ENCODE peak calls at places on chromosomes 3 and 15, in six cellular contexts. K, Z, F, N, U and X are unnamed samples.

GRCh38 chr3:25289663-25290062 is 138.4 kb upstream of the RARB start:
- DNase-seq in K (no peak), Z (no peak), F (no peak), N (no peak), U (no peak), X (no peak)

GRCh38 chr3:150370129-150370602 is 37.9 kb upstream of the TSC22D2 start:
- DNase-seq in K (no peak), Z (peak), F (peak), N (peak), U (no peak), X (peak)

GRCh38 chr15:66993874-66994696 is 71.3 kb upstream of the SMAD3 start:
- DNase-seq in K (peak), Z (no peak), F (peak), N (no peak), U (no peak), X (no peak)

GRCh38 chr3:134370611-134371451 is 3.4 kb downstream of the AMOTL2 start:
- DNase-seq in K (no peak), Z (no peak), F (no peak), N (no peak), U (no peak), X (no peak)

GRCh38 chr3:127387556-127388153 is 99.8 kb upstream of the PRR20G start:
- DNase-seq in K (no peak), Z (no peak), F (no peak), N (no peak), U (no peak), X (no peak)

GRCh38 chr3:34020761-34021635 is 222.6 kb downstream of the PDCD6IP start:
- DNase-seq in K (no peak), Z (no peak), F (no peak), N (no peak), U (no peak), X (no peak)

GRCh38 chr3:58332575-58333179 is at the start of gene PXK:
- DNase-seq in K (peak), Z (peak), F (peak), N (peak), U (no peak), X (peak)

GRCh38 chr3:46864051-46864881 is 1.0 kb upstream of the MYL3 start:
- DNase-seq in K (no peak), Z (no peak), F (no peak), N (no peak), U (no peak), X (no peak)

GRCh38 chr15:76916369-76916768 is 11.2 kb upstream of the SCAPER start:
- DNase-seq in K (no peak), Z (no peak), F (no peak), N (no peak), U (no peak), X (no peak)

GRCh38 chr15:49145651-49146609 is 9.5 kb downstream of the COPS2 start:
- DNase-seq in K (no peak), Z (peak), F (peak), N (peak), U (no peak), X (peak)

GRCh38 chr3:197877902-197878301 is 72.1 kb upstream of the RPL35A start:
- DNase-seq in K (no peak), Z (no peak), F (no peak), N (no peak), U (no peak), X (no peak)

GRCh38 chr15:65916664-65917406 is 47.5 kb downstream of the RAB11A start:
- DNase-seq in K (peak), Z (peak), F (peak), N (peak), U (peak), X (no peak)

GRCh38 chr3:114290911-114291901 is 2.6 kb upstream of the TIGIT start:
- DNase-seq in K (peak), Z (peak), F (peak), N (peak), U (peak), X (peak)

GRCh38 chr3:171173732-171174131 is 147.2 kb upstream of the SLC2A2 start:
- DNase-seq in K (no peak), Z (peak), F (no peak), N (no peak), U (no peak), X (no peak)

GRCh38 chr15:25339431-25339830 is 99.4 kb downstream of the UBE3A start:
- DNase-seq in K (no peak), Z (no peak), F (no peak), N (no peak), U (no peak), X (no peak)

GRCh38 chr3:197555281-197556261 is at the start of gene BDH1:
- DNase-seq in K (peak), Z (peak), F (no peak), N (no peak), U (no peak), X (no peak)

GRCh38 chr3:11536936-11537612 is 106.6 kb downstream of the VGLL4 start:
- DNase-seq in K (no peak), Z (no peak), F (no peak), N (no peak), U (no peak), X (no peak)

GRCh38 chr15:31047437-31047836 is 54.1 kb downstream of the TRPM1 start:
- DNase-seq in K (no peak), Z (no peak), F (no peak), N (no peak), U (no peak), X (no peak)

GRCh38 chr3:74267583-74268184 is 346.8 kb downstream of the CNTN3 start:
- DNase-seq in K (no peak), Z (peak), F (peak), N (peak), U (no peak), X (no peak)

GRCh38 chr3:112498916-112499315 is 356 bp downstream of the BTLA start:
- DNase-seq in K (no peak), Z (no peak), F (no peak), N (no peak), U (no peak), X (no peak)

GRCh38 chr3:114709102-114709501 is 415.3 kb downstream of the TIGIT start:
- DNase-seq in K (no peak), Z (no peak), F (no peak), N (no peak), U (no peak), X (no peak)

GRCh38 chr15:73899197-73900128 is 26.1 kb downstream of the TBC1D21 start:
- DNase-seq in K (no peak), Z (no peak), F (no peak), N (no peak), U (no peak), X (no peak)

GRCh38 chr3:72722930-72723726 is 125.1 kb downstream of the SHQ1 start:
- DNase-seq in K (peak), Z (no peak), F (no peak), N (no peak), U (peak), X (no peak)

GRCh38 chr3:73143401-73143800 is 81.9 kb downstream of the EBLN2 start:
- DNase-seq in K (no peak), Z (no peak), F (no peak), N (no peak), U (no peak), X (no peak)

GRCh38 chr3:109257269-109257668 is 59.0 kb downstream of the DPPA2 start:
- DNase-seq in K (no peak), Z (no peak), F (no peak), N (no peak), U (no peak), X (no peak)

GRCh38 chr3:126083511-126083912 is 412 bp downstream of the SLC41A3 start:
- DNase-seq in K (peak), Z (peak), F (peak), N (no peak), U (no peak), X (no peak)

GRCh38 chr3:24454862-24455261 is 39.8 kb downstream of the THRB start:
- DNase-seq in K (no peak), Z (no peak), F (no peak), N (no peak), U (no peak), X (no peak)

GRCh38 chr3:172514678-172515077 is 8.6 kb downstream of the TNFSF10 start:
- DNase-seq in K (no peak), Z (no peak), F (no peak), N (no peak), U (no peak), X (no peak)

GRCh38 chr3:172513488-172513887 is 9.7 kb downstream of the TNFSF10 start:
- DNase-seq in K (no peak), Z (no peak), F (no peak), N (no peak), U (no peak), X (no peak)

GRCh38 chr3:172515130-172515918 is 7.9 kb downstream of the TNFSF10 start:
- DNase-seq in K (no peak), Z (no peak), F (no peak), N (no peak), U (no peak), X (no peak)

GRCh38 chr3:172511783-172512357 is 11.4 kb downstream of the TNFSF10 start:
- DNase-seq in K (no peak), Z (no peak), F (no peak), N (no peak), U (peak), X (no peak)

GRCh38 chr3:172512363-172512762 is 10.9 kb downstream of the TNFSF10 start:
- DNase-seq in K (no peak), Z (no peak), F (no peak), N (peak), U (peak), X (no peak)
- TF ChIP-seq SP1 in K (no peak), Z (no peak), F (no peak), N (no peak), U (no peak), X (no peak)

DNA sequence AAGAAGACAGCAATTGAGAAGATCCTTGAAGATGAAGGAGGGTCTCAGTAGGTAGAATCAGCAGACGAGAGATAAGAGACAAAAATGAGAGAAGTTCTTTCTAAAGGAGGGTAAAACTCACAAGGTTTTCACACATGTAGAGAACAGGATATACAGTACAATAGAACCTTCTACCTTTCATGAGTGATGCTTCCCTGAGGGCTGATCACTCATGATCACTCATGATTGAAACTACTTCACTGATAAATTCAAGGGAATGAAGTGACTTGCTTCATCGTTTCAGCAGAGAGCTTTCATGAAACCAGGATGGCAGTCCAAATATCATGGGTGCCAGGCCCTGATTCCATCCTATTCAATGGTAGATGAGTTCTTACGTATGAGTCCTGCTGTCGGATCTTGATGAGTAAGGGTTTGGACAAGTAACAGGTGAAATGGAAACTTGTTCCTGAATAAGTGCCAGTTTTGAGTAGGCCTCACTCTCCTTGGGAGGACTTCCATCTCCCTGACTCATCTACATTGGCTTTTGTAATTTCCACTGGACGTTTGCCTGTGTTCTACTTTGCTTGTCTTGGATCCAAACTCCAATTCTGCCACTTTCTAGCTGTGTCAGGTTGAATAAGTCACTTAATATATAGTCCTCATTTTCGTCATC is 9.6 kb upstream of the CLDN16 start:
- DNase-seq in K (no peak), Z (no peak), F (no peak), N (no peak), U (no peak), X (no peak)
- TF ChIP-seq MAX in K (no peak), Z (no peak), F (no peak), N (no peak), U (no peak), X (no peak)

GRCh38 chr3:195238626-195239118 is 32.3 kb downstream of the XXYLT1 start:
- DNase-seq in K (no peak), Z (no peak), F (no peak), N (no peak), U (no peak), X (no peak)
- TF ChIP-seq SP1 in K (no peak), Z (no peak), F (no peak), N (no peak), U (no peak), X (no peak)

GRCh38 chr15:57651445-57651844 is 55.1 kb upstream of the POLR2M start:
- DNase-seq in K (no peak), Z (no peak), F (no peak), N (no peak), U (no peak), X (no peak)
- TF ChIP-seq MAX in K (no peak), Z (no peak), F (no peak), N (no peak), U (no peak), X (no peak)

DNA sequence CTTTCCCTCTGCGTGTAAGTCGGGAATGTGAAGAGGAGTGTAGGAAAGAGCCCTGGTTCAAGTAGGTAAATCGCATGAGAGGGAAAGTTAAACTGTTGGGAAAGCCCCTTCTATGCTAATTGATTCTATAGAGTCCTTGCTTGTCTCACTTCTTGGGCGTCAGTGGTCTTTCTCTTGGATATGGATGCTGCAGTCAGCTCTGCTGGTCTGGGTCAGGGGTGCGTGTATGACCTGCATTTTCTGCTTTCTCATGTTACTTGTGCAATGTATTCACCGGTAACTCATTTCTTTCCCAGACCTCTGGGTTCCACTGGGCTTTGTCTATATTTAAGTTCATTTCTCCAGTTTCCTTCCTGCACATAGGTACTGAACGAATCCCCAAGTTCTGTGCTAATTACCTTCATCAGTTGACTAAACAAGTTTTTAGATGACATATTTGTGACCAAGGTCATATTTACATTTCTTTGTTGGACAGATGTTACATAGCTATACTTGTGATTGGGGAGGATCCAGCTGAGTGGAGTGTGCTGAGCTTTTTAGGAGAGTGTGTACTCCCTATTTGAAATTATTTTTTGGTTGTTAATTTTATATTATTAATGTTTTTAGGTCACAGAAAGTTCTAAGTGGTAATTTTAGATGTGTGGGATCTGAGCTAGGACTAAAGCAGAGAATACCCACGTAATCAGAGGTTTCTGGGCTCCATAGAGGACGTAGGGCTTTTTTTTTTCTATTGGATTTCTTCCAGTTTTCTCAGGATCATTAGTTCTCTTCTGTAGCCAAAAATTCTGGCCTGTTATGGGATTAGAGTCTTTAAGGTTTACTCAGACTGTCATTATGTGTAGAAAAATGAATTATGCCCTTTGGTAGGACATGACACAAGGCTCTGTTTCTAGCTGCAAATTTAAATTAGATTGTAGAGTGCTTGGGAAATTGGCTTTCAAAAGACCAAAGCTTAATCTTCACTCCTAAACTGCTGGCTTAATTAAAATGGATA is 1.6 kb downstream of the SETD5 start:
- DNase-seq in K (no peak), Z (no peak), F (peak), N (peak), U (no peak), X (no peak)
- TF ChIP-seq SP1 in K (no peak), Z (no peak), F (no peak), N (no peak), U (no peak), X (no peak)

GRCh38 chr3:14586611-14587010 is 46.5 kb upstream of the GRIP2 start:
- DNase-seq in K (no peak), Z (no peak), F (no peak), N (no peak), U (no peak), X (no peak)

GRCh38 chr3:14588713-14589112 is 48.6 kb upstream of the GRIP2 start:
- DNase-seq in K (no peak), Z (no peak), F (no peak), N (no peak), U (no peak), X (no peak)

GRCh38 chr3:14590594-14590993 is 50.5 kb upstream of the GRIP2 start:
- DNase-seq in K (no peak), Z (no peak), F (no peak), N (no peak), U (no peak), X (no peak)

GRCh38 chr3:14583543-14584091 is 43.5 kb upstream of the GRIP2 start:
- DNase-seq in K (no peak), Z (no peak), F (no peak), N (no peak), U (no peak), X (no peak)

DNA sequence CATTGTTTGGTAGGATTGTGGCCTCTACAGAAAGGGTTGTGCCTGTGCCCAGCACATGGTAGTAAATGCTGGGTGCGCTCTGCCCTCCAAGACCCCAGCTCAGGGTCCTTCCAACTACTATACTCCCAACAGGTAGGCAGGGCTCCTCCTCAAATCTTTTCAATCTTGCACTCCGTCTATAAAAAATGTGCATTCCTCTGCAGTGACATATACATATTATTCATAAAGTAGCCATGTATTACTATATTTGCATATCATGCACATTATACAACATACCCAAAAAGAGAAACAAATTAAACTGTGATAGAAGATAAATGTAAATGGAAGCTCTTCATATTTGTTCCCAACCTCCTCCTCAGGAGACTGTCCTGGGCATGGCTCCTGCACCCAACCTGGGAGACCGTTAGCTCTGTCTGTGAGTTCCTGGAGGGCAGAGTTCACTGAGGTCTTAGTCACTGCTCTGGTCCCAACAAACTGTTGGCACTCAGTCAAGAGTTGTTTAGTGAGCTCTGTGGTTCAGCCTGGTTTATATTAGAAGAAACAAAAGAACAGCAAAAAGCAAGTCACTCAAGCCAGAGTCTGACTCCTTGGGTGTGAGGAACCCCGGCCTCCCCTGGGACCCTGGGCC is 47.7 kb upstream of the GRIP2 start:
- DNase-seq in K (no peak), Z (no peak), F (peak), N (no peak), U (no peak), X (no peak)
- TF ChIP-seq MAX in K (no peak), Z (no peak), F (no peak), N (no peak), U (no peak), X (no peak)